ENCODE peak calls at places on chromosome 16, in four cellular contexts. V is OCI-LY7, D is adrenal gland, A is T-helper 17 cell. G is an unnamed sample.

GRCh38 chr16:3879258-3879886 is 1.1 kb downstream of the CREBBP start:
- DNase-seq in V (peak; percentile 32), D (peak; percentile 33), A (peak; percentile 22), G (peak; percentile 40)

GRCh38 chr16:8849411-8850011 is 19.3 kb downstream of the CARHSP1 start:
- DNase-seq in V (no peak), D (peak; percentile 33), A (no peak), G (no peak)

GRCh38 chr16:20178297-20178696 is 104.6 kb upstream of the GPR139 start:
- DNase-seq in V (no peak), D (no peak), A (no peak), G (no peak)

GRCh38 chr16:4513086-4513860 is 25.3 kb downstream of the CDIP1 start:
- DNase-seq in V (no peak), D (no peak), A (no peak), G (no peak)

GRCh38 chr16:424623-425081 is 797 bp upstream of the RAB11FIP3 start:
- DNase-seq in V (no peak), D (peak; percentile 61), A (no peak), G (peak; percentile 30)

GRCh38 chr16:54882556-54882955 is 48.1 kb upstream of the IRX5 start:
- DNase-seq in V (no peak), D (no peak), A (no peak), G (no peak)

GRCh38 chr16:53089434-53090270 is 34.9 kb downstream of the CHD9 start:
- DNase-seq in V (no peak), D (no peak), A (no peak), G (no peak)

GRCh38 chr16:6157806-6158205 is 1060.2 kb upstream of the EEF2KMT start:
- DNase-seq in V (no peak), D (no peak), A (no peak), G (no peak)

GRCh38 chr16:16145286-16145685 is 78.0 kb downstream of the ABCC6 start:
- DNase-seq in V (no peak), D (no peak), A (no peak), G (no peak)

GRCh38 chr16:81473561-81473960 is 29.0 kb downstream of the CMIP start:
- DNase-seq in V (no peak), D (peak; percentile 59), A (no peak), G (no peak)

GRCh38 chr16:29806641-29807425 is 504 bp downstream of the MAZ start:
- DNase-seq in V (peak; percentile 73), D (peak; percentile 66), A (no peak), G (peak; percentile 86)

GRCh38 chr16:56608043-56608875 is at the start of gene MT2A:
- DNase-seq in V (peak; percentile 90), D (peak; percentile 98), A (peak; percentile 76), G (peak; percentile 93)

GRCh38 chr16:87145181-87146176 is 171.7 kb downstream of the C16orf95 start:
- DNase-seq in V (no peak), D (no peak), A (no peak), G (no peak)

GRCh38 chr16:85611455-85612190 is 1.5 kb upstream of the GSE1 start:
- DNase-seq in V (peak; percentile 64), D (peak; percentile 89), A (peak; percentile 27), G (peak; percentile 83)

GRCh38 chr16:12252616-12253015 is 276.1 kb downstream of the SNX29 start:
- DNase-seq in V (peak; percentile 60), D (no peak), A (no peak), G (no peak)

GRCh38 chr16:8781797-8782196 is 15.6 kb downstream of the TMEM186 start:
- DNase-seq in V (no peak), D (no peak), A (no peak), G (no peak)

GRCh38 chr16:17757808-17758207 is 287.0 kb upstream of the XYLT1 start:
- DNase-seq in V (no peak), D (no peak), A (no peak), G (no peak)

GRCh38 chr16:65235339-65236177 is 113.7 kb upstream of the CDH11 start:
- DNase-seq in V (no peak), D (no peak), A (no peak), G (no peak)

GRCh38 chr16:50635505-50636392 is 45.4 kb downstream of the SNX20 start:
- DNase-seq in V (peak; percentile 29), D (no peak), A (no peak), G (no peak)

GRCh38 chr16:84032458-84033178 is 10.0 kb downstream of the SLC38A8 start:
- DNase-seq in V (no peak), D (no peak), A (no peak), G (no peak)

GRCh38 chr16:87034317-87034716 is 282.9 kb downstream of the C16orf95 start:
- DNase-seq in V (no peak), D (no peak), A (no peak), G (no peak)